ENCODE peak calls at places on chromosomes 16 and 17, in six cellular contexts. D is HCT116, Q is HepG2, O is H1, H is GM12878, U is T47D. I is an unnamed sample.

GRCh38 chr17:81101614-81102306 is 63.5 kb upstream of the PVALEF start:
- DNase-seq in D (peak), Q (peak), O (peak), H (peak), U (peak), I (peak)

GRCh38 chr17:56165017-56165720 is 11.9 kb downstream of the ANKFN1 start:
- DNase-seq in D (no peak), Q (no peak), O (no peak), H (no peak), U (no peak), I (no peak)

GRCh38 chr17:43778337-43779144 is at the start of gene DUSP3:
- DNase-seq in D (peak), Q (peak), O (peak), H (no peak), U (peak), I (peak)

GRCh38 chr16:30394603-30395154 is 541 bp upstream of the ZNF48 start:
- DNase-seq in D (no peak), Q (no peak), O (no peak), H (no peak), U (no peak), I (no peak)

GRCh38 chr17:68446626-68447041 is 10.7 kb downstream of the WIPI1 start:
- DNase-seq in D (no peak), Q (no peak), O (no peak), H (no peak), U (no peak), I (no peak)

GRCh38 chr16:70749006-70749678 is 51.8 kb downstream of the VAC14 start:
- DNase-seq in D (no peak), Q (no peak), O (no peak), H (no peak), U (no peak), I (no peak)

GRCh38 chr17:33962857-33963655 is 292.0 kb upstream of the CCL2 start:
- DNase-seq in D (no peak), Q (no peak), O (no peak), H (peak), U (no peak), I (no peak)

GRCh38 chr16:30728321-30728720 is 19.9 kb upstream of the PHKG2 start:
- DNase-seq in D (no peak), Q (no peak), O (no peak), H (no peak), U (no peak), I (no peak)

GRCh38 chr16:58264961-58265479 is 29.8 kb downstream of the PRSS54 start:
- DNase-seq in D (no peak), Q (no peak), O (no peak), H (no peak), U (no peak), I (peak)

GRCh38 chr17:77959926-77960521 is 1.5 kb downstream of the TNRC6C start:
- DNase-seq in D (no peak), Q (no peak), O (no peak), H (no peak), U (no peak), I (peak)

GRCh38 chr17:5695480-5695879 is 111.2 kb upstream of the NLRP1 start:
- DNase-seq in D (no peak), Q (no peak), O (no peak), H (no peak), U (no peak), I (no peak)

GRCh38 chr16:66750279-66751134 is 902 bp downstream of the DYNC1LI2 start:
- DNase-seq in D (no peak), Q (no peak), O (no peak), H (no peak), U (no peak), I (no peak)

GRCh38 chr16:20740007-20740883 is 1.4 kb downstream of the THUMPD1 start:
- DNase-seq in D (no peak), Q (peak), O (no peak), H (no peak), U (no peak), I (peak)

GRCh38 chr16:3468501-3468900 is 25.0 kb downstream of the NAA60 start:
- DNase-seq in D (no peak), Q (no peak), O (no peak), H (no peak), U (no peak), I (no peak)

GRCh38 chr17:15738066-15738465 is 6.0 kb downstream of the TBC1D26 start:
- DNase-seq in D (no peak), Q (no peak), O (no peak), H (no peak), U (no peak), I (no peak)

GRCh38 chr16:4293822-4294457 is 21.1 kb upstream of the TFAP4 start:
- DNase-seq in D (no peak), Q (no peak), O (no peak), H (no peak), U (peak), I (peak)

GRCh38 chr17:63455417-63455816 is 9.3 kb upstream of the CYB561 start:
- DNase-seq in D (no peak), Q (no peak), O (no peak), H (no peak), U (no peak), I (peak)

GRCh38 chr16:20331635-20332034 is 4.3 kb upstream of the GP2 start:
- DNase-seq in D (no peak), Q (no peak), O (no peak), H (no peak), U (no peak), I (no peak)

GRCh38 chr16:22318690-22319358 is 21.6 kb downstream of the POLR3E start:
- DNase-seq in D (no peak), Q (peak), O (no peak), H (no peak), U (no peak), I (peak)

GRCh38 chr16:49930841-49931240 is 74.9 kb upstream of the ZNF423 start:
- DNase-seq in D (no peak), Q (no peak), O (no peak), H (no peak), U (no peak), I (no peak)

GRCh38 chr17:32915108-32915700 is 12.7 kb upstream of the TMEM98 start:
- DNase-seq in D (no peak), Q (no peak), O (no peak), H (no peak), U (no peak), I (no peak)

GRCh38 chr17:48617515-48618365 is 2.6 kb upstream of the HOXB8 start:
- DNase-seq in D (no peak), Q (no peak), O (no peak), H (no peak), U (no peak), I (no peak)

GRCh38 chr17:60819447-60820130 is 141.9 kb downstream of the BCAS3 start:
- DNase-seq in D (no peak), Q (no peak), O (no peak), H (no peak), U (no peak), I (no peak)

GRCh38 chr17:83004791-83005380 is 74.5 kb upstream of the METRNL start:
- DNase-seq in D (no peak), Q (no peak), O (no peak), H (no peak), U (peak), I (peak)

GRCh38 chr16:964696-965395 is 5.9 kb downstream of the LMF1 start:
- DNase-seq in D (no peak), Q (no peak), O (no peak), H (no peak), U (peak), I (no peak)

GRCh38 chr16:965487-965886 is 5.3 kb downstream of the LMF1 start:
- DNase-seq in D (no peak), Q (no peak), O (no peak), H (no peak), U (no peak), I (no peak)

GRCh38 chr16:962901-963814 is 7.6 kb downstream of the LMF1 start:
- DNase-seq in D (no peak), Q (no peak), O (no peak), H (no peak), U (no peak), I (no peak)

GRCh38 chr16:962366-962765 is 8.4 kb downstream of the LMF1 start:
- DNase-seq in D (no peak), Q (no peak), O (no peak), H (no peak), U (no peak), I (no peak)

DNA sequence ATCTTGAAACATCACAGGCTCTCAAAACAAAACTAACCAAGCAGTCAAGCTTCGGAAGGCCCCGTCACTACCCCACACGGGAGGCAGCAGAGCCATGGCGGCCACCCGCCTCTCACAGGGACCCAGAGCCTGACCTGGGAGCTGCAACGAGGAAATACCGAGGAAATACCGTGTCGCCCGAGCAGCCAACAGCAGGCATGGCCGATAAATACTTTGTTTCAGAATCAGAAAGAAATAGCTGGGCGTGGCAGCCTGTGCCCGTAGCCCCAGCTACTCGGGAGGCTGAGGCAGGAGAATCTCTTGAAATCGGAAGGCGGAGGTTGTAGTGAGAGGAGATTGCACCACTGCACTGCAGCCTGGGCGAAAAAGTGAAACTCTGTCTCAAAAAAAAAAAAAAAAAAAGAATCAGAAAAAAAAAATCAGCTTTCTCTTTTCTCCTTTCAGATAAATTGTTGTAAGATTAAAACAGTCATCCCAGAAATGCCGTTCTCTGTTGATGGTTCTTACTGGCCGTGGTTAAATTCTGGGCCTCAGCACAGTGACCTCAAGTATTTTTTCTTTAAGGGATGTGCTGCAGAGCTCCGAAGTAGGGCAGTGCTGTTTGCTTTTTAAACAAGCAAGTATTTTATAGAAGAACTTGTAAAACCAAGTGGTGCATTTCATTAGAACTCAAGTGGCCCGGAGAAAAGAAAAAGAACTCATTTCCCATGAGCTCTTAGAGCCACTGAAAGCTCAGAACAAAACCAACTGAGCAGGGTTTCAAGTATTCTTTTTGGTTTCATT is 6.7 kb downstream of the LMF1 start:
- DNase-seq in D (no peak), Q (no peak), O (no peak), H (no peak), U (no peak), I (no peak)
- TF ChIP-seq JUND in D (no peak), Q (no peak), O (no peak), H (no peak), U (no peak), I (no peak)

GRCh38 chr17:76054112-76054476 is 18.2 kb downstream of the SRP68 start:
- DNase-seq in D (peak), Q (no peak), O (no peak), H (no peak), U (no peak), I (no peak)

GRCh38 chr17:76050226-76051070 is 21.9 kb downstream of the SRP68 start:
- DNase-seq in D (no peak), Q (no peak), O (no peak), H (no peak), U (no peak), I (no peak)

GRCh38 chr17:76051071-76051467 is 21.2 kb downstream of the SRP68 start:
- DNase-seq in D (no peak), Q (no peak), O (no peak), H (no peak), U (no peak), I (no peak)

GRCh38 chr17:76051571-76051970 is 20.7 kb downstream of the SRP68 start:
- DNase-seq in D (no peak), Q (no peak), O (no peak), H (no peak), U (no peak), I (no peak)

DNA sequence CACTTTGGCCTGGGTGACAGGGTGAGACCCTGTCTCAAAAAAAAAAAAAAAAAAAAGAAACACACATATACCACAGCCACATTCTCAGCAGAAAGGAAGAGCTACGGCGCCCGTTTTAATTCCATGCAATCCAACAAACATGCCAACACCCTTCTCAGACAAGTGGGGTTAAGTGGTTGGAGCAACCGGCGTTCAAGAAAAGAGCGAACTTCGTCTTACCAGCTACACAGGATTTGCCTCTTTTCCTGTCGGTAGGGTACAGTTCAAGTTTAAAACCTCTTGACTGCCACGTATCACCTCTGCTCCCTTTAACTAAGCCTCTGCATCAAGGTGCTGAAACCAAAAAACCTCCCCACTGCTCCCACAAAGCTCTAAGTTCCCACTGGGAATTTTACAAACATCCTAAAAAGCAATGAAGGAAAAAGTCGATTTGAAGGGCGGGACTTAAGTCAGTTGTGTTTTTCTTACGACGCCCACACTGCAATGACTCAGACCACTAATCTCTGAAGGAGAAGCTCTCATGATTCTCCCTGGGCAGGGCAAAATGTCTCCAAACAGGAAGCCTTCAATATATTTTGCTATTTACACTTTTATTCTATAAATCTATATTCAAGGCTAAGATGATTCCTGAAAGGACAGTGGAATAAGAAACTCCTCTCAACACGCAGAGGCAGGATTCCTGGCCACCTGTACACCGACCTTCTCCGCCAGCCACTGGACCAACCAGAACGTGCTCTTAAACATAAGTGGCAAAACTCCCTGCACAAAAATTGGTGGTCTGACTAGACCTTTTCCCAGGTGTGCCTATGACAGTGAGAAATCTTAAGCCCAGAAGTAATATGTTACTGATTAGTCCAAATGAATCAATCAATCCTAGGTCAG is 18.8 kb downstream of the SRP68 start:
- DNase-seq in D (peak), Q (no peak), O (no peak), H (no peak), U (no peak), I (no peak)
- TF ChIP-seq JUND in D (peak), Q (no peak), O (no peak), H (no peak), U (no peak), I (no peak)

GRCh38 chr17:42180411-42180921 is 476 bp downstream of the KCNH4 start:
- DNase-seq in D (no peak), Q (no peak), O (no peak), H (no peak), U (no peak), I (peak)

GRCh38 chr17:42178817-42179216 is 2.1 kb downstream of the KCNH4 start:
- DNase-seq in D (no peak), Q (no peak), O (no peak), H (no peak), U (no peak), I (no peak)

GRCh38 chr17:42179335-42179734 is 1.6 kb downstream of the KCNH4 start:
- DNase-seq in D (no peak), Q (no peak), O (no peak), H (no peak), U (no peak), I (no peak)

GRCh38 chr17:42180922-42181850 is at the start of gene KCNH4:
- DNase-seq in D (peak), Q (peak), O (no peak), H (peak), U (peak), I (peak)

GRCh38 chr17:42179911-42180410 is 981 bp downstream of the KCNH4 start:
- DNase-seq in D (no peak), Q (peak), O (no peak), H (no peak), U (peak), I (peak)
- TF ChIP-seq JUND in D (no peak), Q (no peak), O (no peak), H (no peak), U (no peak), I (no peak)

GRCh38 chr17:45841098-45841497 is 3.6 kb upstream of the SPPL2C start:
- DNase-seq in D (no peak), Q (no peak), O (no peak), H (no peak), U (no peak), I (no peak)

GRCh38 chr17:45844695-45845375 is at the start of gene SPPL2C:
- DNase-seq in D (no peak), Q (no peak), O (no peak), H (no peak), U (no peak), I (peak)

GRCh38 chr17:45843722-45844121 is 959 bp upstream of the SPPL2C start:
- DNase-seq in D (no peak), Q (no peak), O (no peak), H (no peak), U (no peak), I (no peak)

GRCh38 chr17:45839442-45839841 is 5.2 kb upstream of the SPPL2C start:
- DNase-seq in D (no peak), Q (no peak), O (no peak), H (no peak), U (no peak), I (no peak)

GRCh38 chr17:45841883-45842525 is 2.7 kb upstream of the SPPL2C start:
- DNase-seq in D (no peak), Q (no peak), O (no peak), H (no peak), U (no peak), I (no peak)
- TF ChIP-seq JUND in D (no peak), Q (no peak), O (no peak), H (no peak), U (no peak), I (no peak)

GRCh38 chr16:48517493-48517892 is 92.5 kb downstream of the N4BP1 start:
- DNase-seq in D (no peak), Q (no peak), O (no peak), H (no peak), U (no peak), I (no peak)
- TF ChIP-seq JUND in D (no peak), Q (no peak), O (no peak), H (no peak), U (no peak), I (no peak)

GRCh38 chr17:2060681-2061440 is 6.0 kb downstream of the HIC1 start:
- DNase-seq in D (no peak), Q (no peak), O (no peak), H (no peak), U (no peak), I (no peak)
- TF ChIP-seq JUND in D (no peak), Q (no peak), O (no peak), H (no peak), U (no peak), I (no peak)

GRCh38 chr17:20998571-20999043 is 44.2 kb downstream of the USP22 start:
- DNase-seq in D (no peak), Q (no peak), O (no peak), H (no peak), U (no peak), I (no peak)

GRCh38 chr17:20995873-20996723 is 46.7 kb downstream of the USP22 start:
- DNase-seq in D (no peak), Q (no peak), O (no peak), H (no peak), U (no peak), I (peak)

GRCh38 chr17:20997711-20998570 is 44.9 kb downstream of the USP22 start:
- DNase-seq in D (no peak), Q (no peak), O (no peak), H (no peak), U (no peak), I (peak)

GRCh38 chr17:20995164-20995872 is 47.5 kb downstream of the USP22 start:
- DNase-seq in D (no peak), Q (no peak), O (no peak), H (no peak), U (no peak), I (peak)

DNA sequence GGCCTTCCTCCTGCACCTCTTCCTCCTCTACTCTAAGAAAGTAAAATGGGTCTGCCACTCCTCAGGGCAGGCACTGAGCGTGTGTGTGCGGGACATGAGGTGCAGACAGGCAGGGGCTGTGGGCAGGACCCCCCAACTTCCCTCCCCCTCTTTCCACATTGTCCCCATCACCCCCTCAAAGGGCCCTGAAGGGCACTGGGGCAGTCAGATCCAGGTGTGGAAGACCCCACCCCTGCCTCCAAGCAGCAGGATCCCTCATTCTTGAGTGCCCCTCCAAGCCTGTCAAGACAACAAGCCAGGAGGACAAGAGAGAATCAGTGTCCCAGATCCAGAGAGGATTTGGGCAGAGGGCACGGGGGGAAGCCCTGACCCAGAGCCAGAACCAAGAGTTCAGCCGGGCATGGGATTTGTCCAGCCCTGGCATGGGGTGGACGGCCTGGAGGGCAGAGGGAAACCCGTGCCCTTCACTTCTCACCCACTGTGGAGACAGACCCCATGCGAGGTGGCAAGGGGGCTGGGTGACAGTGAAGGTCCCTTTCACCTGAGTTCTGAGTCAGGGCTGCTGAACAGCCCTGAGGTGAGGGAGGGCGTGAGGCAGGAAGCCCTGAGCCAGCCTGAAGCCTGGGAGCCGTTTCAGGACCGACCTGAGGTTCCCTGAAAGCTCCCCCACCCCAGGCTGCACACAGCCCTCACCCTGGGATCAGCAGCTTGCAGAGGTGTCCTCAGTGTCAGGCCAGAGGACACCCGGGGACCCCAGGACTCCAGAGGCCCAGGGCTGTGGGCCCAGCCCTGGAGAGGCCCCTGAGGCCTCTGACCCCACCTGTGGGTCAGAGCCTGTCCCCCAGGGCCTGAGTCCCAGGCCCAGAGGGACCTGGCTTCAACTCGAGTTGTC is 45.8 kb downstream of the USP22 start:
- DNase-seq in D (no peak), Q (no peak), O (no peak), H (no peak), U (no peak), I (peak)
- TF ChIP-seq JUND in D (no peak), Q (no peak), O (no peak), H (no peak), U (no peak), I (no peak)

GRCh38 chr17:71349908-71350600 is 770.8 kb upstream of the SOX9 start:
- DNase-seq in D (no peak), Q (no peak), O (no peak), H (no peak), U (no peak), I (no peak)
- TF ChIP-seq JUND in D (no peak), Q (no peak), O (no peak), H (no peak), U (no peak), I (no peak)